ENCODE peak calls at places on chromosome 20, in eight cellular contexts. J is RCC 7860, R is GM23338, G is nephron progenitor cell, U is NCI-H774, N is NCI-H2107, P is right lobe of liver, C is EH. D is an unnamed sample.

GRCh38 chr20:14687317-14687716 is 349.9 kb upstream of the FLRT3 start:
- DNase-seq in J (no peak), R (no peak), G (no peak), U (no peak), N (no peak), P (no peak), C (no peak), D (peak; percentile 38)

GRCh38 chr20:36575066-36575743 is 1.8 kb downstream of the TGIF2 start:
- DNase-seq in J (peak; percentile 45), R (peak; percentile 60), G (peak; percentile 31), U (no peak), N (peak; percentile 14), P (peak; percentile 62), C (peak; percentile 68), D (no peak)

GRCh38 chr20:1577906-1578305 is 20.4 kb upstream of the SIRPD start:
- DNase-seq in J (no peak), R (no peak), G (no peak), U (no peak), N (no peak), P (no peak), C (no peak), D (no peak)

GRCh38 chr20:2145376-2145775 is 43.7 kb downstream of the STK35 start:
- DNase-seq in J (no peak), R (no peak), G (no peak), U (no peak), N (no peak), P (no peak), C (peak; percentile 29), D (no peak)

GRCh38 chr20:32440069-32440757 is 82.1 kb downstream of the ASXL1 start:
- DNase-seq in J (no peak), R (no peak), G (no peak), U (no peak), N (no peak), P (peak; percentile 82), C (no peak), D (no peak)

GRCh38 chr20:3744037-3744436 is 11.6 kb downstream of the HSPA12B start:
- DNase-seq in J (no peak), R (no peak), G (no peak), U (no peak), N (no peak), P (no peak), C (no peak), D (no peak)

GRCh38 chr20:2840967-2841531 is 504 bp downstream of the VPS16 start:
- DNase-seq in J (peak; percentile 26), R (peak; percentile 65), G (peak; percentile 69), U (no peak), N (no peak), P (no peak), C (peak; percentile 84), D (peak; percentile 14)

GRCh38 chr20:58099291-58099915 is 129.1 kb downstream of the ANKRD60 start:
- DNase-seq in J (no peak), R (no peak), G (no peak), U (no peak), N (no peak), P (no peak), C (no peak), D (no peak)